ENCODE peak calls at places on chromosomes 7 and 10, in ten cellular contexts. N, P, L, M, H, Q, D, A, R and F are unnamed samples.

GRCh38 chr7:81111781-81112540 is 193.1 kb upstream of the SEMA3C start:
- DNase-seq in N (no peak), P (no peak), L (no peak), M (no peak), H (no peak), Q (peak; percentile 87), D (no peak), A (peak; percentile 11), R (no peak), F (no peak)

GRCh38 chr7:26813426-26813825 is 51.0 kb downstream of the SKAP2 start:
- DNase-seq in N (no peak), P (no peak), L (no peak), M (no peak), H (no peak), Q (peak; percentile 73), D (no peak), A (no peak), R (no peak), F (no peak)

GRCh38 chr10:6269953-6270867 is 67.5 kb downstream of the PFKFB3 start:
- DNase-seq in N (peak; percentile 59), P (no peak), L (no peak), M (no peak), H (no peak), Q (no peak), D (no peak), A (no peak), R (no peak), F (no peak)

GRCh38 chr7:45421096-45421495 is 153.1 kb upstream of the ADCY1 start:
- DNase-seq in N (no peak), P (no peak), L (no peak), M (no peak), H (no peak), Q (peak; percentile 56), D (no peak), A (no peak), R (no peak), F (no peak)

GRCh38 chr7:108094375-108094774 is 35.8 kb downstream of the LAMB4 start:
- DNase-seq in N (no peak), P (no peak), L (no peak), M (no peak), H (no peak), Q (peak; percentile 85), D (no peak), A (no peak), R (no peak), F (no peak)

GRCh38 chr7:7274782-7275181 is 92.4 kb downstream of the C1GALT1 start:
- DNase-seq in N (no peak), P (peak; percentile 14), L (no peak), M (no peak), H (no peak), Q (no peak), D (peak; percentile 17), A (peak; percentile 87), R (no peak), F (no peak)

GRCh38 chr7:26372211-26372610 is 80.5 kb downstream of the SNX10 start:
- DNase-seq in N (no peak), P (no peak), L (no peak), M (no peak), H (no peak), Q (no peak), D (no peak), A (no peak), R (no peak), F (no peak)

GRCh38 chr10:131842351-131843088 is 58.3 kb upstream of the PPP2R2D start:
- DNase-seq in N (no peak), P (no peak), L (no peak), M (no peak), H (no peak), Q (no peak), D (no peak), A (no peak), R (no peak), F (no peak)

GRCh38 chr10:132551808-132552130 is 14.2 kb downstream of the INPP5A start:
- DNase-seq in N (no peak), P (no peak), L (no peak), M (no peak), H (no peak), Q (no peak), D (no peak), A (no peak), R (no peak), F (no peak)

DNA sequence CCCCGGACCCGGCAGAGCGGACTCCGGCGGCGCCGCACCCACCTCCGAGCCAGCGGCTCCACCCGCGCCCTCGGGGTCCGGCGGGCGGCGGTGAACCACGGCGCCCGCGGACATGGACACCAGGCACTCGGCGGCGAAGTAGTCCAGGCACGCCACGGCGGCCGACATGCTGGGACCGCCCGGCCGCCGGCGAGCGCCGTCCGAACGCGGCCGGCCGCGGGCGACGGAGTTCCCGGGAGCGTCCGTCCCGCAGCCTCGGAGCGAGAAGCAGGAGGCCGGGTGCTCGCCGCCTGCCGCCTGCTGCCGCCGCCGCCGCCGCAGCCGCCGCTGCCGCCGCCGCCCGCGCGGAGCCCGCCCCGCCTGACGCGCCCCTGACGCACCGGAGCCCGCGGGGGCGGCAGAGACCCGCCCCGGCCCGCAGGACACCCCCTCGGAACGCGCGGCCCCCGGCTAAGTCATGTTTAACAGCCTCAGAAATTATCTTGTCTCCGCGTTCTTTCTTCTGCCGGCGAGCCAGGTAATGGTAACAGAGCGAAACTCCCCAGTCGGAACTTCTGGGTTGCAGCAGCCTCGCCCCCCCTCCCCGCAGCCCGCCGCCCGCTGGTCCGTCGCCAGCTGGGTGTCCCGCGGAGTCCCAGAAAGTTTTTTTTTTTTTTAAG is at the start of gene KLF14:
- DNase-seq in N (peak; percentile 17), P (peak; percentile 35), L (no peak), M (peak; percentile 29), H (peak; percentile 44), Q (no peak), D (peak; percentile 75), A (peak; percentile 39), R (peak; percentile 37), F (no peak)
- H3K27ac ChIP-seq in N (peak within 1 kb of the TSS; percentile 46), P (peak within 1 kb of the TSS; percentile 17), L (no peak within 1 kb of the TSS), M (peak within 1 kb of the TSS; percentile 75), H (no peak within 1 kb of the TSS), Q (no peak within 1 kb of the TSS), D (no peak within 1 kb of the TSS), A (no peak within 1 kb of the TSS), R (peak within 1 kb of the TSS; percentile 73), F (no peak within 1 kb of the TSS)

GRCh38 chr10:43925793-43926192 is 277.1 kb upstream of the ZNF32 start:
- DNase-seq in N (no peak), P (no peak), L (no peak), M (no peak), H (no peak), Q (no peak), D (no peak), A (no peak), R (no peak), F (no peak)

GRCh38 chr10:43923328-43923727 is 274.6 kb upstream of the ZNF32 start:
- DNase-seq in N (no peak), P (no peak), L (no peak), M (no peak), H (no peak), Q (no peak), D (no peak), A (no peak), R (no peak), F (no peak)

GRCh38 chr10:43921478-43921877 is 272.8 kb upstream of the ZNF32 start:
- DNase-seq in N (no peak), P (no peak), L (no peak), M (no peak), H (no peak), Q (no peak), D (no peak), A (no peak), R (no peak), F (no peak)

GRCh38 chr10:43922335-43923280 is 273.9 kb upstream of the ZNF32 start:
- DNase-seq in N (no peak), P (no peak), L (no peak), M (no peak), H (no peak), Q (no peak), D (no peak), A (no peak), R (no peak), F (no peak)

DNA sequence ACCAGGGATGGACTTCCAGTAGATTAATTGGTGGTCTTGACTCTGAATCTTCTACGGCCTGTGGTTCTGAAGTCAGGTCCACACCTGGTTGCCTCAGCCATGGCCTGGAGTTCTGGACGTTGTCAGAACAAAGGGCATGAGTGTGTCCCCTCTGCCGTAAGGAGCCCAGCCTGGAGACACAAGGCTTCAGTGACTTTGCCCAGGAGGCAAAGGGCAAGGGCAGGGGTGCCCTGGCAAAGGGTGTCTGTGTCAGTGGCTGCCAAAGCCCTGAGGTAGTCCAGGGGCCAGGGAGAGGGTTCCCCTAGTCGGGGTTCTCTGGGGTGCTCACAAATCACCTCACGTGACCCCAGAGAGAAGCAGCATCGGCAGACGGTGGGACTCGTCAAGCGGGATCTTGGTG is 273.2 kb upstream of the ZNF32 start:
- DNase-seq in N (no peak), P (no peak), L (no peak), M (no peak), H (no peak), Q (no peak), D (no peak), A (no peak), R (no peak), F (no peak)
- H3K27ac ChIP-seq in N (no peak overlapping the region), P (no peak overlapping the region), L (no peak overlapping the region), M (no peak overlapping the region), H (no peak overlapping the region), Q (no peak overlapping the region), D (no peak overlapping the region), A (no peak overlapping the region), R (no peak overlapping the region), F (no peak overlapping the region)

GRCh38 chr7:33108931-33109757 is at the start of gene RP9:
- DNase-seq in N (peak; percentile 69), P (peak; percentile 62), L (peak; percentile 24), M (peak; percentile 40), H (peak; percentile 83), Q (peak; percentile 36), D (peak; percentile 95), A (peak; percentile 91), R (peak; percentile 73), F (peak; percentile 30)
- H3K27ac ChIP-seq in N (peak within 1 kb of the TSS; percentile 79), P (peak within 1 kb of the TSS; percentile 76), L (peak within 1 kb of the TSS; percentile 68), M (peak within 1 kb of the TSS; percentile 64), H (no peak within 1 kb of the TSS), Q (peak within 1 kb of the TSS; percentile 76), D (no peak within 1 kb of the TSS), A (peak within 1 kb of the TSS; percentile 47), R (peak within 1 kb of the TSS; percentile 80), F (peak within 1 kb of the TSS; percentile 13)

DNA sequence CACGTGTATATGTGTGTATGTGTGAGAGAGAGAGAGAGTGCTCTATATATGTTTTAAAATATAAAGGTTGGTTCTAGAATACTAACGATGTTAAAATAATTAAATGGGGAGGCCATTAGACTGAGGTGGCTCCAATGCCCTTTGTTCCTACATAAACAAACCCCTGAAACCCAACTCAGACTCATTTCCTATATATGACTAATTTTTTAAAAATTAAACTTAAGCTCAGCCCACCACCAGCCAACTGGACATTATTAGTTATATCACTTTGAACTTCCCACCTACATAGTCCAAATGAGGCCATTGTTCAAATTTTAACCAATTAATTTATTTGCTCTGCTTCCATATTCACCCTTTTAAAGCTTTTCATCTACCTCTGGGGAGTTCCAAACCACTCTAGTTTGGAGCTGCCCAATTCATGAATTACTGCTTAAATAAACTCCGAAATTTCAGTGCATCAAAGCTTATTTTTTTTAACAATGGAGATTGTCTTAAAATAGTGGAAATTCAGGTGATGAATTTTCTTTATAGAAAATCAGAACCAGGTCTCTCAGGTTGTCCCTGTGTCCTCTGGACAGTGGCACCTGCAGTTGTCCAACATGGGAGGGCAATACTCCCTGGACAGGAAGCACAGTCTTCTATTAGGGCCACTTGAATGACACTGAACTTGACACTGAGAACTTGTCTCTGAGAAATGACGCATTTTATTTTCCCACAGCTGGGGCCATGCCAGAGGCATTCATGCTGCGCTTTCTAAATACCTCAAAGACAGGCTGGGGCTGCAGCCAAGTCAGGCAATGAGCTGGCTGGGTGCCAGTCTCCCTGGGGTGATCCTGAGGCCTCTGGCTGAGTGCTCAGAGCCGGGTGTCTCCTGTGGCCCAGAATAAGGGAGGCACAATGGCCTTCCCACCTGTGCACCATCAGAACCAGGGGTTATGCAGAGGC is 109.5 kb upstream of the TMEM72 start:
- DNase-seq in N (peak; percentile 86), P (peak; percentile 44), L (peak; percentile 79), M (peak; percentile 45), H (no peak), Q (peak; percentile 99), D (no peak), A (no peak), R (peak; percentile 61), F (peak; percentile 37)
- H3K27ac ChIP-seq in N (no peak overlapping the region), P (no peak overlapping the region), L (no peak overlapping the region), M (no peak overlapping the region), H (no peak overlapping the region), Q (peak overlapping the region; percentile 76), D (no peak overlapping the region), A (no peak overlapping the region), R (no peak overlapping the region), F (no peak overlapping the region)